ENCODE peak calls at places on chromosomes 16 and 17, in nine cellular contexts. One of them, this sample, is unnamed.

GRCh38 chr16:3060339-3061127 is 4.9 kb upstream of the IL32 start:
- DNase-seq in HL-60: no peak
- DNase-seq in amygdala: no peak
- DNase-seq in non-pigmented ciliary epithelial cell: no peak
- DNase-seq in activated T-helper 1 cell treated with Interleukin-2 at 50 U/mL for 16 hours: no peak
- DNase-seq in mucosa of descending colon: peak
- DNase-seq in GM19239: no peak
- DNase-seq in NCI-H345: no peak
- DNase-seq in NCI-H1417 treated with DMSO at 0.1 percent for 48 hours: no peak
- DNase-seq in this sample: no peak

GRCh38 chr17:57707892-57708291 is 37.2 kb downstream of the CCDC182 start:
- DNase-seq in HL-60: no peak
- DNase-seq in amygdala: no peak
- DNase-seq in non-pigmented ciliary epithelial cell: no peak
- DNase-seq in activated T-helper 1 cell treated with Interleukin-2 at 50 U/mL for 16 hours: no peak
- DNase-seq in mucosa of descending colon: no peak
- DNase-seq in GM19239: no peak
- DNase-seq in NCI-H345: peak
- DNase-seq in NCI-H1417 treated with DMSO at 0.1 percent for 48 hours: no peak
- DNase-seq in this sample: no peak

GRCh38 chr16:70795513-70795912 is 5.4 kb downstream of the VAC14 start:
- DNase-seq in HL-60: no peak
- DNase-seq in amygdala: no peak
- DNase-seq in non-pigmented ciliary epithelial cell: no peak
- DNase-seq in activated T-helper 1 cell treated with Interleukin-2 at 50 U/mL for 16 hours: no peak
- DNase-seq in mucosa of descending colon: no peak
- DNase-seq in GM19239: no peak
- DNase-seq in NCI-H345: no peak
- DNase-seq in NCI-H1417 treated with DMSO at 0.1 percent for 48 hours: no peak
- DNase-seq in this sample: no peak

GRCh38 chr17:61202564-61202963 is 197.1 kb upstream of the TBX2 start:
- DNase-seq in HL-60: no peak
- DNase-seq in amygdala: no peak
- DNase-seq in non-pigmented ciliary epithelial cell: no peak
- DNase-seq in activated T-helper 1 cell treated with Interleukin-2 at 50 U/mL for 16 hours: no peak
- DNase-seq in mucosa of descending colon: no peak
- DNase-seq in GM19239: no peak
- DNase-seq in NCI-H345: no peak
- DNase-seq in NCI-H1417 treated with DMSO at 0.1 percent for 48 hours: no peak
- DNase-seq in this sample: no peak

GRCh38 chr17:75087558-75088453 is at the start of gene SLC16A5:
- DNase-seq in HL-60: peak
- DNase-seq in amygdala: no peak
- DNase-seq in non-pigmented ciliary epithelial cell: no peak
- DNase-seq in activated T-helper 1 cell treated with Interleukin-2 at 50 U/mL for 16 hours: peak
- DNase-seq in mucosa of descending colon: peak
- DNase-seq in GM19239: peak
- DNase-seq in NCI-H345: no peak
- DNase-seq in NCI-H1417 treated with DMSO at 0.1 percent for 48 hours: no peak
- DNase-seq in this sample: peak

GRCh38 chr16:28621756-28622155 is 11.9 kb upstream of the SULT1A1 start:
- DNase-seq in HL-60: no peak
- DNase-seq in amygdala: no peak
- DNase-seq in non-pigmented ciliary epithelial cell: no peak
- DNase-seq in activated T-helper 1 cell treated with Interleukin-2 at 50 U/mL for 16 hours: no peak
- DNase-seq in mucosa of descending colon: no peak
- DNase-seq in GM19239: no peak
- DNase-seq in NCI-H345: no peak
- DNase-seq in NCI-H1417 treated with DMSO at 0.1 percent for 48 hours: no peak
- DNase-seq in this sample: peak

GRCh38 chr17:79842136-79842655 is 3.0 kb upstream of the CBX4 start:
- DNase-seq in HL-60: no peak
- DNase-seq in amygdala: no peak
- DNase-seq in non-pigmented ciliary epithelial cell: no peak
- DNase-seq in activated T-helper 1 cell treated with Interleukin-2 at 50 U/mL for 16 hours: no peak
- DNase-seq in mucosa of descending colon: no peak
- DNase-seq in GM19239: no peak
- DNase-seq in NCI-H345: no peak
- DNase-seq in NCI-H1417 treated with DMSO at 0.1 percent for 48 hours: no peak
- DNase-seq in this sample: peak

GRCh38 chr17:70848785-70849184 is 679.5 kb downstream of the KCNJ2 start:
- DNase-seq in HL-60: no peak
- DNase-seq in amygdala: no peak
- DNase-seq in non-pigmented ciliary epithelial cell: peak
- DNase-seq in activated T-helper 1 cell treated with Interleukin-2 at 50 U/mL for 16 hours: no peak
- DNase-seq in mucosa of descending colon: no peak
- DNase-seq in GM19239: no peak
- DNase-seq in NCI-H345: no peak
- DNase-seq in NCI-H1417 treated with DMSO at 0.1 percent for 48 hours: no peak
- DNase-seq in this sample: no peak

GRCh38 chr16:85639529-85640253 is 26.6 kb downstream of the GSE1 start:
- DNase-seq in HL-60: no peak
- DNase-seq in amygdala: peak
- DNase-seq in non-pigmented ciliary epithelial cell: no peak
- DNase-seq in activated T-helper 1 cell treated with Interleukin-2 at 50 U/mL for 16 hours: no peak
- DNase-seq in mucosa of descending colon: no peak
- DNase-seq in GM19239: no peak
- DNase-seq in NCI-H345: peak
- DNase-seq in NCI-H1417 treated with DMSO at 0.1 percent for 48 hours: peak
- DNase-seq in this sample: no peak

GRCh38 chr16:49556252-49557069 is 182.9 kb downstream of the C16orf78 start:
- DNase-seq in HL-60: no peak
- DNase-seq in amygdala: no peak
- DNase-seq in non-pigmented ciliary epithelial cell: peak
- DNase-seq in activated T-helper 1 cell treated with Interleukin-2 at 50 U/mL for 16 hours: no peak
- DNase-seq in mucosa of descending colon: no peak
- DNase-seq in GM19239: no peak
- DNase-seq in NCI-H345: no peak
- DNase-seq in NCI-H1417 treated with DMSO at 0.1 percent for 48 hours: peak
- DNase-seq in this sample: no peak

GRCh38 chr16:50154369-50154947 is 1.4 kb downstream of the TENT4B start:
- DNase-seq in HL-60: no peak
- DNase-seq in amygdala: no peak
- DNase-seq in non-pigmented ciliary epithelial cell: no peak
- DNase-seq in activated T-helper 1 cell treated with Interleukin-2 at 50 U/mL for 16 hours: no peak
- DNase-seq in mucosa of descending colon: no peak
- DNase-seq in GM19239: no peak
- DNase-seq in NCI-H345: no peak
- DNase-seq in NCI-H1417 treated with DMSO at 0.1 percent for 48 hours: no peak
- DNase-seq in this sample: peak

GRCh38 chr17:14744716-14745115 is 443.8 kb downstream of the HS3ST3B1 start:
- DNase-seq in HL-60: no peak
- DNase-seq in amygdala: no peak
- DNase-seq in non-pigmented ciliary epithelial cell: no peak
- DNase-seq in activated T-helper 1 cell treated with Interleukin-2 at 50 U/mL for 16 hours: no peak
- DNase-seq in mucosa of descending colon: no peak
- DNase-seq in GM19239: no peak
- DNase-seq in NCI-H345: no peak
- DNase-seq in NCI-H1417 treated with DMSO at 0.1 percent for 48 hours: no peak
- DNase-seq in this sample: peak

GRCh38 chr17:35890774-35891155 is 10.6 kb upstream of the CCL5 start:
- DNase-seq in HL-60: no peak
- DNase-seq in amygdala: no peak
- DNase-seq in non-pigmented ciliary epithelial cell: no peak
- DNase-seq in activated T-helper 1 cell treated with Interleukin-2 at 50 U/mL for 16 hours: peak
- DNase-seq in mucosa of descending colon: peak
- DNase-seq in GM19239: no peak
- DNase-seq in NCI-H345: peak
- DNase-seq in NCI-H1417 treated with DMSO at 0.1 percent for 48 hours: no peak
- DNase-seq in this sample: peak

GRCh38 chr16:84600343-84601229 is 17.3 kb downstream of the COTL1 start:
- DNase-seq in HL-60: peak
- DNase-seq in amygdala: no peak
- DNase-seq in non-pigmented ciliary epithelial cell: no peak
- DNase-seq in activated T-helper 1 cell treated with Interleukin-2 at 50 U/mL for 16 hours: no peak
- DNase-seq in mucosa of descending colon: no peak
- DNase-seq in GM19239: peak
- DNase-seq in NCI-H345: no peak
- DNase-seq in NCI-H1417 treated with DMSO at 0.1 percent for 48 hours: no peak
- DNase-seq in this sample: peak

GRCh38 chr17:31489295-31490018 is 98.0 kb downstream of the RAB11FIP4 start:
- DNase-seq in HL-60: no peak
- DNase-seq in amygdala: no peak
- DNase-seq in non-pigmented ciliary epithelial cell: no peak
- DNase-seq in activated T-helper 1 cell treated with Interleukin-2 at 50 U/mL for 16 hours: no peak
- DNase-seq in mucosa of descending colon: peak
- DNase-seq in GM19239: no peak
- DNase-seq in NCI-H345: no peak
- DNase-seq in NCI-H1417 treated with DMSO at 0.1 percent for 48 hours: no peak
- DNase-seq in this sample: no peak

GRCh38 chr17:55332296-55333041 is 67.7 kb downstream of the HLF start:
- DNase-seq in HL-60: no peak
- DNase-seq in amygdala: no peak
- DNase-seq in non-pigmented ciliary epithelial cell: no peak
- DNase-seq in activated T-helper 1 cell treated with Interleukin-2 at 50 U/mL for 16 hours: no peak
- DNase-seq in mucosa of descending colon: no peak
- DNase-seq in GM19239: no peak
- DNase-seq in NCI-H345: peak
- DNase-seq in NCI-H1417 treated with DMSO at 0.1 percent for 48 hours: no peak
- DNase-seq in this sample: no peak

GRCh38 chr17:80248001-80248893 is 12.4 kb upstream of the RNF213 start:
- DNase-seq in HL-60: no peak
- DNase-seq in amygdala: no peak
- DNase-seq in non-pigmented ciliary epithelial cell: no peak
- DNase-seq in activated T-helper 1 cell treated with Interleukin-2 at 50 U/mL for 16 hours: no peak
- DNase-seq in mucosa of descending colon: peak
- DNase-seq in GM19239: no peak
- DNase-seq in NCI-H345: no peak
- DNase-seq in NCI-H1417 treated with DMSO at 0.1 percent for 48 hours: no peak
- DNase-seq in this sample: no peak

GRCh38 chr17:10772425-10773380 is 31.2 kb downstream of the TMEM238L start:
- DNase-seq in HL-60: peak
- DNase-seq in amygdala: no peak
- DNase-seq in non-pigmented ciliary epithelial cell: no peak
- DNase-seq in activated T-helper 1 cell treated with Interleukin-2 at 50 U/mL for 16 hours: no peak
- DNase-seq in mucosa of descending colon: no peak
- DNase-seq in GM19239: no peak
- DNase-seq in NCI-H345: no peak
- DNase-seq in NCI-H1417 treated with DMSO at 0.1 percent for 48 hours: no peak
- DNase-seq in this sample: no peak

GRCh38 chr17:16991349-16992009 is 19.6 kb upstream of the TNFRSF13B start:
- DNase-seq in HL-60: peak
- DNase-seq in amygdala: peak
- DNase-seq in non-pigmented ciliary epithelial cell: no peak
- DNase-seq in activated T-helper 1 cell treated with Interleukin-2 at 50 U/mL for 16 hours: peak
- DNase-seq in mucosa of descending colon: peak
- DNase-seq in GM19239: peak
- DNase-seq in NCI-H345: peak
- DNase-seq in NCI-H1417 treated with DMSO at 0.1 percent for 48 hours: no peak
- DNase-seq in this sample: peak